ENCODE peak calls at places on chromosomes 2 and 18, in six cellular contexts. Z is mesendoderm; Y is heart right ventricle; F is Peyer's patch; C is fibroblast of lung; V is CD8-positive, alpha-beta T cell. W is an unnamed sample. For H3K4me1, the result is how much of the 10 kb centered on the place peaks cover.

GRCh38 chr2:31980674-31981356 is 30.0 kb downstream of the MEMO1 start:
- DNase-seq in F (no peak), C (peak), Z (peak), Y (no peak), V (no peak), W (no peak)

GRCh38 chr2:149148195-149149006 is 109.9 kb downstream of the LYPD6B start:
- DNase-seq in C (no peak), F (no peak), V (no peak), Y (no peak), Z (no peak), W (no peak)

GRCh38 chr2:79670198-79670597 is 157.3 kb downstream of the CTNNA2 start:
- DNase-seq in Y (no peak), C (no peak), F (no peak), Z (peak), V (no peak), W (no peak)

GRCh38 chr2:148530350-148530749 is 114.2 kb upstream of the EPC2 start:
- DNase-seq in F (no peak), C (no peak), Y (no peak), Z (no peak), V (no peak), W (no peak)

GRCh38 chr2:211114826-211115450 is 558.5 kb downstream of the CPS1 start:
- DNase-seq in F (no peak), Y (no peak), V (no peak), C (peak), Z (no peak), W (no peak)

GRCh38 chr2:8234757-8235374 is 447.0 kb upstream of the ID2 start:
- DNase-seq in C (no peak), Y (no peak), F (no peak), V (peak), Z (no peak), W (no peak)

GRCh38 chr2:55157474-55157884 is 74.6 kb downstream of the CLHC1 start:
- DNase-seq in C (peak), Y (no peak), V (no peak), Z (peak), F (no peak), W (no peak)

GRCh38 chr2:71777946-71778345 is 324.6 kb downstream of the DYSF start:
- DNase-seq in Z (no peak), C (no peak), F (no peak), V (no peak), Y (no peak), W (no peak)

GRCh38 chr2:234116050-234116449 is 65.5 kb downstream of the SPP2 start:
- DNase-seq in Z (no peak), C (no peak), V (no peak), Y (no peak), F (no peak), W (no peak)

GRCh38 chr2:20596973-20597867 is 53.7 kb downstream of the HS1BP3 start:
- DNase-seq in Z (no peak), F (no peak), V (no peak), Y (peak), C (peak), W (peak)

GRCh38 chr2:190023860-190024259 is 38.7 kb downstream of the MSTN start:
- DNase-seq in C (peak), V (no peak), Y (no peak), F (no peak), Z (peak), W (no peak)

GRCh38 chr18:74397572-74397971 is 59.5 kb downstream of the DIPK1C start:
- DNase-seq in Z (peak), V (no peak), Y (no peak), C (no peak), F (no peak), W (no peak)

GRCh38 chr18:58491113-58491696 is 137.7 kb downstream of the ALPK2 start:
- DNase-seq in V (no peak), Y (no peak), Z (no peak), F (no peak), C (no peak), W (no peak)

GRCh38 chr2:189646521-189646920 is 14.7 kb upstream of the ASNSD1 start:
- DNase-seq in Z (no peak), F (no peak), C (no peak), V (no peak), Y (no peak), W (no peak)

GRCh38 chr2:56185101-56185581 is 1.4 kb downstream of the CCDC85A start:
- DNase-seq in Z (peak), C (no peak), F (no peak), V (no peak), Y (peak), W (no peak)

GRCh38 chr2:38600242-38600891 is 2.4 kb downstream of the HNRNPLL start:
- DNase-seq in Y (no peak), C (no peak), V (no peak), F (no peak), Z (peak), W (no peak)

GRCh38 chr2:196113061-196113974 is 44.7 kb upstream of the DNAH7 start:
- DNase-seq in Y (no peak), Z (peak), V (no peak), C (peak), F (no peak), W (no peak)

GRCh38 chr2:23940976-23941605 is 828 bp downstream of the UBXN2A start:
- DNase-seq in V (no peak), F (no peak), C (peak), Y (no peak), Z (no peak), W (no peak)

GRCh38 chr18:23563377-23564043 is 22.8 kb downstream of the NPC1 start:
- DNase-seq in Y (no peak), V (no peak), Z (no peak), C (peak), F (no peak), W (no peak)

GRCh38 chr2:229832499-229832898 is 89.3 kb downstream of the TRIP12 start:
- DNase-seq in Z (no peak), Y (no peak), C (no peak), F (no peak), V (no peak), W (no peak)

GRCh38 chr2:229836847-229837246 is 85.0 kb downstream of the TRIP12 start:
- DNase-seq in Y (no peak), F (no peak), Z (no peak), V (no peak), C (no peak), W (no peak)

GRCh38 chr2:229838729-229839128 is 83.1 kb downstream of the TRIP12 start:
- DNase-seq in Y (no peak), F (no peak), Z (no peak), V (no peak), C (no peak), W (no peak)

DNA sequence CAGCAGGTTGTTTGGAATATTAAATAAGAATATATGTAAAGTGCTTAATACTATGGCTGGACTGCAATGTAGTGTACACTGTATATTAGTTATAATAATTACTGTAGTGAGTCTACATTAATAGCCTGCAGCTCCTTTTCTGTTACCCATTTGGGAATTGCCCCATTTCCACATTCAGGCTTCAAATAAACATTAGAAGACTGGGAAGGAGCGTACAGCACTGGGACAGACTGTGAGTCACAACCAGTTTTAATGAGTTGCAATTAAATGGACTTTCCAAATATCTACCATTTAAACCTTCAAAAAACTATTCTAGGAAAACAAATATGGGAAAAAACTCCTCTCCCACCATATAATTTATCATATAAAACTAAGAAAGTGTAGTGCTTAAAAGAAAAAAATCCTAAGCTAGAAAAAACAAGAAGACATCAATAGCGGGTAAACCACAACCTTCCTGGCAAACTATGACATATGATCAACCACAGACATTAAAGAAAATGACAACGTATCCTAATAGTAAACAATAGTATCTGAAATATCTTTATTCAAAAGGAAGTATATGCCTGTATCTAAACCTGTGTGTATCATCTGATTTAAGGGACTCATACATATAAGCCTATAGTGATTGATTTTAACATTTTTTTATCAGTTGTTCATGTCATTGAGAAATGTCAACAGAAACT is 86.1 kb downstream of the TRIP12 start:
- DNase-seq in Z (no peak), F (no peak), V (no peak), Y (no peak), C (peak), W (no peak)
- H3K4me3 ChIP-seq in Z (no peak), F (no peak), V (no peak), Y (no peak), C (no peak), W (no peak)

DNA sequence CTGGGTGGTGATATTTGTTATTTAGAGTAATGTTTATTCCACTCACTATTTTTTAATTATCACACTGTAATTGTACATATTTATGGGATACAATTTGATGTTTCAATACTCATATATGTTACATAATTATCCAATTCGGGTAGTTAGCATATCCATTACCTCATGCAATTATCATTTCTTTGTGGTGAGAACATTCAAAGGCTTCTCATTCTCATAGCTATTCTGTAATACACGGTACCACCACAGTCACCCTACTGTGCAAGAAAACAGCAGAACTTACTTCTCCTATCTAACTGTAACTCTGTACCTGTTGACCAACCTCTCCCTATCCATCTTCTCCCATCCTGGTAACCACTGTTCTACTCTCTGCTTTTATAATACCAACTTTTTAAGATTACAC is 4.6 kb downstream of the TBC1D8 start:
- DNase-seq in Y (no peak), C (no peak), V (no peak), F (no peak), Z (no peak), W (no peak)
- H3K4me1 ChIP-seq in Y (half or more), C (under half), V (under half), F (under half), Z (under half), W (under half)

DNA sequence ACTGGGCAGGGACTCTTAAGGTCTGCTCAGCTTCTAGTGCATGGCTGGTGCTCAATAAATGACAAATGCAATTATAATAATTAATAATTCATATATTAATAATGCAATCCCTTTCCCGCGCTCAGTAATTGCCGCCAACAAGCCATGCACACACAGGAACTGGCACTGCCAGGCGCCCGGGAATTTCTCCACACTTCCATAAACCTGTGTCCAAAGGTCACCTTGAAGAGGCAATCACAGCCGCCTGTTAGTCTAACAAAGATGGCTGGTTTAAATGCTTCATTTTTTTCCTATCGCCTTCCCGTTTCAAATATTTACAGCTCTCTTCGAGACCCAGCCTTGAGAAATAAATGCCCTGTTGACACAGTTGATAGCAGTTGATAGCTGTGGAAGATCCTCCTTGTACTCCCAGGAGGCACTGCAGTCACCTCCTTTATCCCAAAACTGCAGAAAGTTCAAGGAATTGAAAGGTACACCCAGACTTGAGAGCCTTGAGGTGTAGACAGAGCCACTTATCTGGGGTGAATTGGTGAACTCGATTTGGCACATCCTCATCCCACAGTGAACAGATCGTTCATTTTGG is 156.4 kb downstream of the INO80D start:
- DNase-seq in Z (no peak), C (no peak), Y (no peak), F (no peak), V (no peak), W (no peak)
- H3K27ac ChIP-seq in Z (no peak), C (no peak), Y (no peak), F (no peak), V (no peak), W (no peak)

DNA sequence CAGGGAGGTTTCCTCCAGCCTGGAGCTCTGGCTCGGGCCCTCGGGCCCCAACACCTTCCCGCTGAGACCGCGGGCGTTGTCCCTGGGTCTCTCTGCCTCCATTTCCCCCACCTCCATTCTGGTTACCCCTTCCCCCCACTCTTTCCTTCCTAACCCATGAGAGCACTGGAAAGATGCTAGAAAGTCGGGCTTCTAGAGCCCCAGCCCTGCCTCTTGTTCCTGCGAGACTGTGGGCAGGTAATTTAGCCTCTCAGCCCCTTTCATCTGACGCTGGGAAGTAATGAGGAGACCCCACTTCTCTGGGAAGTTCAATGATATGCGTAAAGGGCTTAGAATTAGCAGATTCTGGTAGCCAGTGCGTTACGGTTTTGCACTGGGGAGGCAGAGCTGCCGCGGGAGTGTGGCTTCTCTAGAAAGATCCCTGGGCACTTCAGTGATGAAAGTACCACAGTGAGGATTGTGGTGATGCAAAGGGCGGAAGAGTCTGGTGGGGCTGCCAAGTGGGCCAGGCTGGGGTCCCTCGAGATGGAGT is 16.2 kb upstream of the ECEL1 start:
- DNase-seq in C (no peak), V (no peak), F (no peak), Y (no peak), Z (no peak), W (no peak)
- H3K4me3 ChIP-seq in C (no peak), V (no peak), F (peak), Y (peak), Z (no peak), W (peak)

GRCh38 chr2:207529330-207530159 is at the start of gene CREB1:
- DNase-seq in Z (peak), V (peak), Y (peak), F (peak), C (peak), W (peak)

GRCh38 chr2:207532676-207533075 is 2.9 kb downstream of the CREB1 start:
- DNase-seq in C (no peak), F (no peak), Z (no peak), Y (no peak), V (no peak), W (no peak)

GRCh38 chr2:207528980-207529329 is 807 bp upstream of the CREB1 start:
- DNase-seq in V (peak), C (peak), Y (peak), F (peak), Z (peak), W (no peak)

GRCh38 chr2:207530160-207531023 is 630 bp downstream of the CREB1 start:
- DNase-seq in C (peak), V (peak), Y (peak), Z (peak), F (peak), W (peak)

GRCh38 chr2:207531024-207531411 is 1.3 kb downstream of the CREB1 start:
- DNase-seq in C (peak), V (no peak), F (no peak), Y (no peak), Z (no peak), W (no peak)
- H3K4me1 ChIP-seq in C (under half), V (half or more), F (under half), Y (half or more), Z (under half), W (under half)

GRCh38 chr2:168246072-168246482 is 1.3 kb downstream of the STK39 start:
- DNase-seq in V (no peak), Z (peak), C (no peak), F (no peak), Y (no peak), W (no peak)
- H3K27ac ChIP-seq in V (peak), Z (no peak), C (peak), F (peak), Y (peak), W (no peak)

GRCh38 chr18:55319517-55319905 is 268.5 kb downstream of the TCF4 start:
- DNase-seq in Y (no peak), V (no peak), F (no peak), Z (no peak), C (peak), W (no peak)

GRCh38 chr18:55318864-55319516 is 269.0 kb downstream of the TCF4 start:
- DNase-seq in Y (no peak), C (peak), F (no peak), V (no peak), Z (peak), W (no peak)

GRCh38 chr18:55316615-55317184 is 271.3 kb downstream of the TCF4 start:
- DNase-seq in V (no peak), C (no peak), Y (no peak), Z (no peak), F (no peak), W (no peak)

GRCh38 chr18:55317832-55318231 is 270.2 kb downstream of the TCF4 start:
- DNase-seq in V (no peak), C (peak), F (no peak), Z (no peak), Y (no peak), W (no peak)

GRCh38 chr18:55317322-55317721 is 270.7 kb downstream of the TCF4 start:
- DNase-seq in V (no peak), C (no peak), Y (no peak), Z (no peak), F (no peak), W (no peak)
- H3K4me3 ChIP-seq in V (no peak), C (no peak), Y (peak), Z (no peak), F (no peak), W (no peak)

DNA sequence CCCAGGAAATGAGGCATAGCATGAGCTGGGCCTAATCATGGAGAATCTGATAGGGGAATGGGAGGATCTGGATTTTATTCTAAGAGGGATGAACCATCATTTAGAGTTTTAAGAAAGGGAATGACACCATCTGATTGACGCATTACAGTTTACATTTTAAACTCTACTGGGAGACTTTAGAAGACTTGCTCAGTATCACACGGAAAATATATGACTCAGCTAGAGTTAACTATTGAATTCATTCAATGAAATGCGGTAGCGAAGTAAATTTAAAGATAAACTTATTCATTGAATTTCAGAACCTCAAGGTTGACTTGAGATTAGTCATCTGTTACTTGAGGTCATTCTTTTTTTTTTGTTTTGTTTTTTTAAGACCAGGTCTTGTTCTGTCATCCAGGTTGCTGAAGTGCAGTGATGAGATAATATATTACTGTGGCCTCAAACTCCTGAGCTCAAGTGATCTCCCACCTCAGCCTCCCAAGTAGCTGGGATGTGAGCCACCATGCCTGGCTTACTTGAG is 25.0 kb downstream of the MC4R start:
- DNase-seq in V (no peak), F (no peak), Z (no peak), C (no peak), Y (no peak), W (no peak)
- H3K4me1 ChIP-seq in V (under half), F (under half), Z (under half), C (under half), Y (under half), W (under half)

GRCh38 chr2:150426724-150427123 is 60.7 kb downstream of the RND3 start:
- DNase-seq in Z (peak), Y (no peak), F (no peak), C (no peak), V (no peak), W (no peak)

GRCh38 chr2:150424361-150424760 is 63.1 kb downstream of the RND3 start:
- DNase-seq in V (no peak), F (no peak), Z (peak), C (peak), Y (no peak), W (no peak)

GRCh38 chr2:150426315-150426714 is 61.2 kb downstream of the RND3 start:
- DNase-seq in Y (no peak), Z (no peak), F (no peak), V (no peak), C (no peak), W (no peak)

GRCh38 chr2:150421252-150421651 is 66.2 kb downstream of the RND3 start:
- DNase-seq in C (no peak), F (no peak), Y (no peak), Z (no peak), V (no peak), W (no peak)

DNA sequence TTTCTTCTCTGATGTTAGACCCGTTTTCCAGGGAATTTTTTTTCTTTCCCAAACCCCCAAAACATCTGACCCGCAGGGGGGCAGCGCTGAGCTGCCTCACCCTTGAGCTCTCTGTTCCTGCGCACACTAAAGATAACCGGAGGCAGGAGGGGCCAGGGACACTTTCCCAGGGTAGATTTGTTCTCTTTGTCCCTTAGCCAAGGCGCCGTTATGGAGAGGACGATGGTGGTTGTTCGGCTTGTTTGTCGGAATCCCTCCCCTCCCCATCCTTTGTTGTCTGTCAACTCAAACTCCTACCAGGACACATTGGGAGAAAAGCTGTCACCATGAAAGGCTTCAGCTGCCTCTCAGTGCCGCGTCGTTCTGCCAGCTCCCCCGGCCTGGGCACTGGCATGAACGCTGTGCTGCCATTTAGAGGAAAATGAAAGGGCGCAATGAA is 62.3 kb downstream of the RND3 start:
- DNase-seq in V (no peak), Z (peak), C (peak), Y (peak), F (no peak), W (no peak)
- H3K27ac ChIP-seq in V (no peak), Z (no peak), C (no peak), Y (peak), F (no peak), W (no peak)